ENCODE peak calls at places on chromosomes 2 and 18, in seven cellular contexts. J is adipocyte, G is colonic mucosa, C is neural progenitor cell, R is fibroblast of lung, U is neuronal stem cell, S is mammary epithelial cell. L is an unnamed sample.

GRCh38 chr2:14756122-14756541 is 123.6 kb downstream of the LRATD1 start:
- DNase-seq in J (no peak), G (no peak), C (no peak), R (peak), U (no peak), S (peak), L (no peak)

GRCh38 chr2:127130421-127130820 is 23.5 kb upstream of the BIN1 start:
- DNase-seq in J (no peak), G (no peak), C (no peak), R (no peak), U (no peak), S (no peak), L (no peak)

GRCh38 chr2:231029563-231029962 is 7.8 kb upstream of the C2orf72 start:
- DNase-seq in J (no peak), G (no peak), C (no peak), R (no peak), U (no peak), S (no peak), L (no peak)

GRCh38 chr2:148817210-148817708 is 57.8 kb upstream of the KIF5C start:
- DNase-seq in J (peak), G (no peak), C (peak), R (no peak), U (no peak), S (no peak), L (no peak)

GRCh38 chr2:8030694-8031303 is 651.1 kb upstream of the ID2 start:
- DNase-seq in J (no peak), G (no peak), C (no peak), R (no peak), U (no peak), S (peak), L (no peak)

GRCh38 chr2:240462704-240463273 is 27.3 kb downstream of the GPC1 start:
- DNase-seq in J (no peak), G (no peak), C (no peak), R (no peak), U (no peak), S (no peak), L (no peak)

GRCh38 chr18:13368080-13368813 is 149.7 kb downstream of the LDLRAD4 start:
- DNase-seq in J (no peak), G (no peak), C (no peak), R (no peak), U (no peak), S (no peak), L (no peak)

GRCh38 chr2:31222086-31222485 is 4.8 kb upstream of the CAPN14 start:
- DNase-seq in J (no peak), G (no peak), C (no peak), R (no peak), U (no peak), S (no peak), L (no peak)

GRCh38 chr2:102506743-102507142 is 33.7 kb downstream of the SLC9A4 start:
- DNase-seq in J (no peak), G (no peak), C (no peak), R (no peak), U (no peak), S (no peak), L (no peak)

GRCh38 chr2:234673501-234673900 is 176.6 kb upstream of the ARL4C start:
- DNase-seq in J (no peak), G (no peak), C (no peak), R (no peak), U (no peak), S (no peak), L (no peak)

GRCh38 chr2:66539452-66539851 is 104.5 kb downstream of the MEIS1 start:
- DNase-seq in J (no peak), G (no peak), C (no peak), R (peak), U (no peak), S (no peak), L (no peak)

GRCh38 chr2:32965523-32966171 is 18.9 kb downstream of the LTBP1 start:
- DNase-seq in J (no peak), G (no peak), C (no peak), R (no peak), U (no peak), S (no peak), L (no peak)

GRCh38 chr2:120233292-120233691 is 10.1 kb upstream of the TMEM185B start:
- DNase-seq in J (no peak), G (no peak), C (no peak), R (no peak), U (no peak), S (no peak), L (no peak)

GRCh38 chr2:203708846-203709815 is 2.7 kb downstream of the CD28 start:
- DNase-seq in J (no peak), G (no peak), C (no peak), R (no peak), U (no peak), S (no peak), L (no peak)

GRCh38 chr2:64978514-64979268 is 10.5 kb upstream of the SLC1A4 start:
- DNase-seq in J (peak), G (no peak), C (no peak), R (peak), U (no peak), S (peak), L (no peak)

GRCh38 chr2:8627692-8628085 is 54.2 kb upstream of the ID2 start:
- DNase-seq in J (no peak), G (peak), C (no peak), R (no peak), U (no peak), S (no peak), L (no peak)

GRCh38 chr18:9796933-9797549 is 88.7 kb upstream of the TXNDC2 start:
- DNase-seq in J (no peak), G (no peak), C (no peak), R (no peak), U (no peak), S (no peak), L (no peak)

GRCh38 chr2:25268136-25268535 is 73.6 kb downstream of the DNMT3A start:
- DNase-seq in J (no peak), G (no peak), C (no peak), R (no peak), U (no peak), S (no peak), L (no peak)

GRCh38 chr2:161104054-161104553 is 56.1 kb upstream of the TANK start:
- DNase-seq in J (no peak), G (no peak), C (no peak), R (no peak), U (no peak), S (peak), L (no peak)

GRCh38 chr2:239689985-239690384 is 289.2 kb upstream of the HDAC4 start:
- DNase-seq in J (no peak), G (peak), C (no peak), R (no peak), U (no peak), S (no peak), L (no peak)

GRCh38 chr2:71620851-71621251 is 167.5 kb downstream of the DYSF start:
- DNase-seq in J (no peak), G (peak), C (no peak), R (no peak), U (no peak), S (no peak), L (no peak)

GRCh38 chr2:119431976-119432881 is 575 bp downstream of the TMEM37 start:
- DNase-seq in J (peak), G (peak), C (peak), R (peak), U (no peak), S (no peak), L (no peak)

GRCh38 chr2:102050854-102051391 is 59.2 kb downstream of the IL1R2 start:
- DNase-seq in J (peak), G (peak), C (no peak), R (peak), U (no peak), S (no peak), L (no peak)

GRCh38 chr2:42101641-42102605 is 54.1 kb downstream of the PKDCC start:
- DNase-seq in J (peak), G (peak), C (peak), R (peak), U (peak), S (no peak), L (no peak)

GRCh38 chr2:190469770-190470169 is 61.6 kb downstream of the MFSD6 start:
- DNase-seq in J (peak), G (peak), C (no peak), R (peak), U (no peak), S (peak), L (no peak)

GRCh38 chr2:39918886-39919285 is 139.8 kb upstream of the THUMPD2 start:
- DNase-seq in J (no peak), G (no peak), C (no peak), R (no peak), U (no peak), S (no peak), L (no peak)

GRCh38 chr18:65235966-65236634 is 514.7 kb upstream of the CDH7 start:
- DNase-seq in J (no peak), G (no peak), C (no peak), R (no peak), U (no peak), S (peak), L (no peak)

GRCh38 chr2:20625920-20626697 is 24.8 kb downstream of the HS1BP3 start:
- DNase-seq in J (no peak), G (no peak), C (no peak), R (no peak), U (no peak), S (no peak), L (no peak)

GRCh38 chr2:47657886-47658577 is 124.9 kb upstream of the MSH6 start:
- DNase-seq in J (no peak), G (no peak), C (no peak), R (no peak), U (no peak), S (no peak), L (no peak)

GRCh38 chr2:13289310-13289709 is 572.6 kb downstream of the TRIB2 start:
- DNase-seq in J (no peak), G (no peak), C (no peak), R (no peak), U (no peak), S (no peak), L (no peak)

GRCh38 chr18:37385846-37386435 is 179.7 kb downstream of the CELF4 start:
- DNase-seq in J (peak), G (no peak), C (peak), R (peak), U (peak), S (peak), L (no peak)

GRCh38 chr2:38095996-38096861 is 20.3 kb upstream of the CYP1B1 start:
- DNase-seq in J (peak), G (no peak), C (peak), R (peak), U (no peak), S (peak), L (no peak)

GRCh38 chr2:20538308-20539132 is 91.6 kb downstream of the RHOB start:
- DNase-seq in J (no peak), G (no peak), C (no peak), R (no peak), U (no peak), S (no peak), L (no peak)

GRCh38 chr2:9770006-9770307 is 73.3 kb upstream of the TAF1B start:
- DNase-seq in J (no peak), G (no peak), C (no peak), R (no peak), U (no peak), S (no peak), L (no peak)

GRCh38 chr18:57447154-57447621 is 12.0 kb downstream of the ONECUT2 start:
- DNase-seq in J (peak), G (no peak), C (peak), R (peak), U (peak), S (no peak), L (no peak)

GRCh38 chr2:144374163-144374661 is 145.7 kb downstream of the ZEB2 start:
- DNase-seq in J (peak), G (no peak), C (no peak), R (peak), U (no peak), S (no peak), L (no peak)

GRCh38 chr18:8562065-8562464 is 47.2 kb upstream of the RAB12 start:
- DNase-seq in J (no peak), G (no peak), C (no peak), R (no peak), U (no peak), S (no peak), L (no peak)
- H3K9ac ChIP-seq in J (no peak), G (no peak), C (no peak), R (no peak), U (no peak), S (no peak), L (no peak)

GRCh38 chr2:50116096-50116495 is 915.8 kb downstream of the NRXN1 start:
- DNase-seq in J (no peak), G (no peak), C (no peak), R (no peak), U (no peak), S (no peak), L (no peak)

GRCh38 chr2:50116611-50117010 is 915.3 kb downstream of the NRXN1 start:
- DNase-seq in J (no peak), G (no peak), C (no peak), R (no peak), U (no peak), S (no peak), L (no peak)

GRCh38 chr2:50118951-50119702 is 912.8 kb downstream of the NRXN1 start:
- DNase-seq in J (no peak), G (no peak), C (peak), R (no peak), U (no peak), S (no peak), L (no peak)
- H3K4me3 ChIP-seq in J (no peak), G (no peak), C (peak), R (no peak), U (no peak), S (no peak), L (no peak)

GRCh38 chr2:236746833-236747232 is 177.2 kb downstream of the ACKR3 start:
- DNase-seq in J (no peak), G (no peak), C (no peak), R (no peak), U (no peak), S (no peak), L (no peak)

GRCh38 chr2:236742936-236743622 is 173.5 kb downstream of the ACKR3 start:
- DNase-seq in J (peak), G (no peak), C (no peak), R (peak), U (no peak), S (no peak), L (no peak)

GRCh38 chr2:236744316-236745105 is 174.9 kb downstream of the ACKR3 start:
- DNase-seq in J (peak), G (no peak), C (no peak), R (peak), U (no peak), S (peak), L (no peak)

GRCh38 chr2:236745420-236746210 is 176.0 kb downstream of the ACKR3 start:
- DNase-seq in J (peak), G (no peak), C (peak), R (peak), U (no peak), S (peak), L (no peak)

GRCh38 chr2:236743623-236744280 is 174.1 kb downstream of the ACKR3 start:
- DNase-seq in J (peak), G (no peak), C (no peak), R (peak), U (no peak), S (peak), L (no peak)
- H3K9ac ChIP-seq in J (peak), G (no peak), C (no peak), R (no peak), U (no peak), S (no peak), L (no peak)

GRCh38 chr2:118310878-118311442 is 222.7 kb downstream of the INSIG2 start:
- DNase-seq in J (no peak), G (peak), C (peak), R (no peak), U (no peak), S (no peak), L (no peak)
- H3K4me3 ChIP-seq in J (peak), G (peak), C (peak), R (no peak), U (no peak), S (no peak), L (peak)

GRCh38 chr2:6812857-6813530 is 52.7 kb downstream of the CMPK2 start:
- DNase-seq in J (no peak), G (no peak), C (no peak), R (no peak), U (no peak), S (no peak), L (no peak)
- H3K9ac ChIP-seq in J (no peak), G (no peak), C (no peak), R (no peak), U (no peak), S (no peak), L (no peak)

GRCh38 chr2:558302-558642 is 118.9 kb downstream of the TMEM18 start:
- DNase-seq in J (no peak), G (no peak), C (no peak), R (no peak), U (no peak), S (no peak), L (no peak)

GRCh38 chr2:555164-555922 is 121.9 kb downstream of the TMEM18 start:
- DNase-seq in J (peak), G (no peak), C (no peak), R (no peak), U (no peak), S (no peak), L (no peak)

GRCh38 chr2:558879-559278 is 118.3 kb downstream of the TMEM18 start:
- DNase-seq in J (no peak), G (no peak), C (no peak), R (no peak), U (no peak), S (no peak), L (no peak)

GRCh38 chr2:556494-556893 is 120.7 kb downstream of the TMEM18 start:
- DNase-seq in J (no peak), G (no peak), C (no peak), R (no peak), U (no peak), S (no peak), L (no peak)

GRCh38 chr2:557635-558301 is 119.4 kb downstream of the TMEM18 start:
- DNase-seq in J (no peak), G (no peak), C (no peak), R (no peak), U (no peak), S (no peak), L (no peak)
- H3K4me3 ChIP-seq in J (peak), G (no peak), C (no peak), R (no peak), U (no peak), S (no peak), L (no peak)

DNA sequence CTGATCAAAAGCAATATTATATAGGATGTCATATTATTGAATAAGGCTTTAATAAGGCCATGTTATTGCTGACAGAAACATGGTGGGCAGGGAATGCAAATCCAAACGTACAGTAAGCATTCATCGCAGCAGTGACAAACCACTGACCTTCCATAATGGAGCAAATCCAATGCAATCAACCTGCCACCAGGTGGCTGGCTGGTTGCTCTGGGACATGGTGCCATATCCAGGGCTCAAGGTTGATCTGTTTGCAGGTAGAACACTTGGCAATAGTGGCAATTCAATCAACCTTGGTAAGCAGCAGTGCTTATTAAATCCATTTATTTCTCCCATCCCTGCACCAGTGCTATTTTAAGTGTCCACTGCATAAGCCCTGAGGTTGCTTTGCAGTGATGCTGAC is 75.4 kb downstream of the CERKL start:
- DNase-seq in J (no peak), G (no peak), C (peak), R (no peak), U (no peak), S (no peak), L (no peak)
- H3K9ac ChIP-seq in J (no peak), G (no peak), C (no peak), R (no peak), U (no peak), S (no peak), L (no peak)

DNA sequence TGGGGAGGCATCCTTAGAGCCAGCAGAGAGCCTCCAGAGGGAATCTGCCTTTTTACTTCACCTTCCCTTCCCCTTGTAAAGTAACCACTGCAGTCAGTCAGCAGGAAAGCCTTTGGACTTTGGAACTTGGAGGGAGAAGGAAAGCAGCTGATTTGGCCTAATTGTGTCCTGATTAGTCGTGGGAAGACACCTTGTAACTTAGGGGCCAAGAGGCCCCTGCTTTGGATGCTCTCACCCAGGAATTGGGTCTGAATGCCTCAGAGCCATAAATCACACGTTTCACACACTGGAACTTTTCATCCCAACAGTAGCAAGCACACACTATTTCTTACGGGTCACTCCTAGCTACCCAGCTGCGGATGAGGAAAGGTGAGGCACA is 81.0 kb upstream of the PPM1B start:
- DNase-seq in J (no peak), G (peak), C (peak), R (no peak), U (no peak), S (no peak), L (no peak)
- H3K4me3 ChIP-seq in J (peak), G (peak), C (peak), R (no peak), U (peak), S (no peak), L (peak)

GRCh38 chr2:11589316-11589940 is 55.6 kb downstream of the GREB1 start:
- DNase-seq in J (no peak), G (no peak), C (no peak), R (no peak), U (no peak), S (no peak), L (no peak)
- H3K9ac ChIP-seq in J (no peak), G (no peak), C (no peak), R (no peak), U (no peak), S (no peak), L (no peak)

GRCh38 chr2:237434916-237435315 is 21.0 kb upstream of the COL6A3 start:
- DNase-seq in J (peak), G (no peak), C (no peak), R (peak), U (no peak), S (no peak), L (peak)
- H3K4me3 ChIP-seq in J (no peak), G (no peak), C (no peak), R (no peak), U (no peak), S (no peak), L (peak)